ENCODE peak calls at places on chromosomes 12 and 14, in four cellular contexts. One of them, this sample, is unnamed.
A peak's percentile ranks its signal among the peaks of the same experiment; 100 is the strongest.

GRCh38 chr12:30286345-30286926 is 409.2 kb downstream of the IPO8 start:
- DNase-seq in head of caudate nucleus: no peak
- DNase-seq in NCI-H1417: peak; percentile 44
- DNase-seq in effector CD8-positive, alpha-beta T cell: no peak
- DNase-seq in this sample: no peak

GRCh38 chr14:68682166-68683103 is 110.4 kb downstream of the ZFP36L1 start:
- DNase-seq in head of caudate nucleus: no peak
- DNase-seq in NCI-H1417: no peak
- DNase-seq in effector CD8-positive, alpha-beta T cell: no peak
- DNase-seq in this sample: peak; percentile 40

GRCh38 chr12:120252071-120252906 is 13.2 kb downstream of the PXN start:
- DNase-seq in head of caudate nucleus: no peak
- DNase-seq in NCI-H1417: no peak
- DNase-seq in effector CD8-positive, alpha-beta T cell: peak; percentile 41
- DNase-seq in this sample: no peak

GRCh38 chr12:103908877-103909276 is 21.3 kb upstream of the HSP90B1 start:
- DNase-seq in head of caudate nucleus: no peak
- DNase-seq in NCI-H1417: no peak
- DNase-seq in effector CD8-positive, alpha-beta T cell: no peak
- DNase-seq in this sample: no peak

GRCh38 chr14:75401356-75401755 is 26.5 kb upstream of the JDP2 start:
- DNase-seq in head of caudate nucleus: no peak
- DNase-seq in NCI-H1417: peak; percentile 56
- DNase-seq in effector CD8-positive, alpha-beta T cell: no peak
- DNase-seq in this sample: no peak

GRCh38 chr12:102483466-102483865 is 3.1 kb upstream of the IGF1 start:
- DNase-seq in head of caudate nucleus: no peak
- DNase-seq in NCI-H1417: no peak
- DNase-seq in effector CD8-positive, alpha-beta T cell: no peak
- DNase-seq in this sample: peak; percentile 45

GRCh38 chr12:50252977-50253376 is 30.3 kb downstream of the LIMA1 start:
- DNase-seq in head of caudate nucleus: no peak
- DNase-seq in NCI-H1417: no peak
- DNase-seq in effector CD8-positive, alpha-beta T cell: no peak
- DNase-seq in this sample: no peak

GRCh38 chr12:67714648-67715047 is 66.1 kb downstream of the DYRK2 start:
- DNase-seq in head of caudate nucleus: no peak
- DNase-seq in NCI-H1417: peak; percentile 31
- DNase-seq in effector CD8-positive, alpha-beta T cell: no peak
- DNase-seq in this sample: no peak

GRCh38 chr14:104432611-104433231 is 146.8 kb upstream of the C14orf180 start:
- DNase-seq in head of caudate nucleus: no peak
- DNase-seq in NCI-H1417: no peak
- DNase-seq in effector CD8-positive, alpha-beta T cell: no peak
- DNase-seq in this sample: no peak

This sample was measured in GM13977.